ENCODE peak calls at places on chromosomes 1 and 21, in six cellular contexts. One of them, this sample, is unnamed.

GRCh38 chr21:34596561-34597271 is 18.2 kb downstream of the RCAN1 start:
- DNase-seq in HFFc6: no peak
- DNase-seq in activated B cell treated with CpG ODN at 0.5 μM for 24 hours: no peak
- DNase-seq in fibroblast of lung: no peak
- DNase-seq in cardiac muscle cell: no peak
- DNase-seq in endothelial cell: no peak
- DNase-seq in this sample: no peak

GRCh38 chr1:64476251-64476952 is 6.5 kb downstream of the CACHD1 start:
- DNase-seq in HFFc6: peak; percentile 80
- DNase-seq in activated B cell treated with CpG ODN at 0.5 μM for 24 hours: no peak
- DNase-seq in fibroblast of lung: peak; percentile 94
- DNase-seq in cardiac muscle cell: peak; percentile 85
- DNase-seq in endothelial cell: no peak
- DNase-seq in this sample: no peak

GRCh38 chr1:111507411-111508201 is 4.2 kb upstream of the ADORA3 start:
- DNase-seq in HFFc6: peak; percentile 52
- DNase-seq in activated B cell treated with CpG ODN at 0.5 μM for 24 hours: peak; percentile 66
- DNase-seq in fibroblast of lung: peak; percentile 50
- DNase-seq in cardiac muscle cell: peak; percentile 86
- DNase-seq in endothelial cell: peak; percentile 73
- DNase-seq in this sample: peak; percentile 56

GRCh38 chr1:234186037-234186688 is 187.1 kb upstream of the COA6 start:
- DNase-seq in HFFc6: no peak
- DNase-seq in activated B cell treated with CpG ODN at 0.5 μM for 24 hours: no peak
- DNase-seq in fibroblast of lung: peak; percentile 98
- DNase-seq in cardiac muscle cell: peak; percentile 21
- DNase-seq in endothelial cell: no peak
- DNase-seq in this sample: no peak

GRCh38 chr1:111354584-111354983 is 63.9 kb downstream of the CHIA start:
- DNase-seq in HFFc6: no peak
- DNase-seq in activated B cell treated with CpG ODN at 0.5 μM for 24 hours: no peak
- DNase-seq in fibroblast of lung: no peak
- DNase-seq in cardiac muscle cell: no peak
- DNase-seq in endothelial cell: no peak
- DNase-seq in this sample: no peak

GRCh38 chr1:70504176-70504820 is 93.2 kb downstream of the CTH start:
- DNase-seq in HFFc6: peak; percentile 20
- DNase-seq in activated B cell treated with CpG ODN at 0.5 μM for 24 hours: no peak
- DNase-seq in fibroblast of lung: peak; percentile 25
- DNase-seq in cardiac muscle cell: peak; percentile 32
- DNase-seq in endothelial cell: no peak
- DNase-seq in this sample: no peak

GRCh38 chr1:12142891-12143630 is 23.7 kb upstream of the TNFRSF1B start:
- DNase-seq in HFFc6: no peak
- DNase-seq in activated B cell treated with CpG ODN at 0.5 μM for 24 hours: no peak
- DNase-seq in fibroblast of lung: no peak
- DNase-seq in cardiac muscle cell: no peak
- DNase-seq in endothelial cell: no peak
- DNase-seq in this sample: no peak

GRCh38 chr21:44464351-44464750 is 9.0 kb downstream of the LRRC3 start:
- DNase-seq in HFFc6: no peak
- DNase-seq in activated B cell treated with CpG ODN at 0.5 μM for 24 hours: no peak
- DNase-seq in fibroblast of lung: no peak
- DNase-seq in cardiac muscle cell: no peak
- DNase-seq in endothelial cell: no peak
- DNase-seq in this sample: no peak

GRCh38 chr1:49364676-49365075 is 588.0 kb upstream of the BEND5 start:
- DNase-seq in HFFc6: no peak
- DNase-seq in activated B cell treated with CpG ODN at 0.5 μM for 24 hours: no peak
- DNase-seq in fibroblast of lung: peak; percentile 57
- DNase-seq in cardiac muscle cell: no peak
- DNase-seq in endothelial cell: no peak
- DNase-seq in this sample: no peak

GRCh38 chr1:76267631-76268030 is 193.1 kb downstream of the ST6GALNAC3 start:
- DNase-seq in HFFc6: no peak
- DNase-seq in activated B cell treated with CpG ODN at 0.5 μM for 24 hours: no peak
- DNase-seq in fibroblast of lung: no peak
- DNase-seq in cardiac muscle cell: no peak
- DNase-seq in endothelial cell: no peak
- DNase-seq in this sample: no peak

GRCh38 chr1:18536943-18537342 is 56.2 kb downstream of the KLHDC7A start:
- DNase-seq in HFFc6: no peak
- DNase-seq in activated B cell treated with CpG ODN at 0.5 μM for 24 hours: no peak
- DNase-seq in fibroblast of lung: no peak
- DNase-seq in cardiac muscle cell: no peak
- DNase-seq in endothelial cell: no peak
- DNase-seq in this sample: no peak

GRCh38 chr1:215539803-215540575 is 27.1 kb upstream of the KCTD3 start:
- DNase-seq in HFFc6: no peak
- DNase-seq in activated B cell treated with CpG ODN at 0.5 μM for 24 hours: no peak
- DNase-seq in fibroblast of lung: peak; percentile 28
- DNase-seq in cardiac muscle cell: peak; percentile 34
- DNase-seq in endothelial cell: no peak
- DNase-seq in this sample: no peak

GRCh38 chr1:27099154-27099903 is 55.6 kb downstream of the SLC9A1 start:
- DNase-seq in HFFc6: peak; percentile 90
- DNase-seq in activated B cell treated with CpG ODN at 0.5 μM for 24 hours: peak; percentile 73
- DNase-seq in fibroblast of lung: peak; percentile 71
- DNase-seq in cardiac muscle cell: peak; percentile 84
- DNase-seq in endothelial cell: no peak
- DNase-seq in this sample: no peak

GRCh38 chr1:98651116-98651625 is 10.3 kb upstream of the SNX7 start:
- DNase-seq in HFFc6: no peak
- DNase-seq in activated B cell treated with CpG ODN at 0.5 μM for 24 hours: no peak
- DNase-seq in fibroblast of lung: no peak
- DNase-seq in cardiac muscle cell: no peak
- DNase-seq in endothelial cell: no peak
- DNase-seq in this sample: no peak

GRCh38 chr1:4771721-4772120 is 117.3 kb downstream of the AJAP1 start:
- DNase-seq in HFFc6: no peak
- DNase-seq in activated B cell treated with CpG ODN at 0.5 μM for 24 hours: no peak
- DNase-seq in fibroblast of lung: no peak
- DNase-seq in cardiac muscle cell: no peak
- DNase-seq in endothelial cell: no peak
- DNase-seq in this sample: no peak

GRCh38 chr21:45542667-45543370 is 579 bp upstream of the SLC19A1 start:
- DNase-seq in HFFc6: no peak
- DNase-seq in activated B cell treated with CpG ODN at 0.5 μM for 24 hours: peak; percentile 22
- DNase-seq in fibroblast of lung: no peak
- DNase-seq in cardiac muscle cell: no peak
- DNase-seq in endothelial cell: peak; percentile 7
- DNase-seq in this sample: peak; percentile 10

GRCh38 chr1:116375884-116376733 is 3.1 kb downstream of the ATP1A1 start:
- DNase-seq in HFFc6: peak; percentile 72
- DNase-seq in activated B cell treated with CpG ODN at 0.5 μM for 24 hours: no peak
- DNase-seq in fibroblast of lung: peak; percentile 84
- DNase-seq in cardiac muscle cell: peak; percentile 80
- DNase-seq in endothelial cell: no peak
- DNase-seq in this sample: no peak

GRCh38 chr1:232769718-232770117 is 35.5 kb upstream of the MAP10 start:
- DNase-seq in HFFc6: no peak
- DNase-seq in activated B cell treated with CpG ODN at 0.5 μM for 24 hours: no peak
- DNase-seq in fibroblast of lung: no peak
- DNase-seq in cardiac muscle cell: no peak
- DNase-seq in endothelial cell: no peak
- DNase-seq in this sample: no peak

GRCh38 chr1:228852015-228852414 is 116.7 kb downstream of the RHOU start:
- DNase-seq in HFFc6: no peak
- DNase-seq in activated B cell treated with CpG ODN at 0.5 μM for 24 hours: no peak
- DNase-seq in fibroblast of lung: no peak
- DNase-seq in cardiac muscle cell: no peak
- DNase-seq in endothelial cell: no peak
- DNase-seq in this sample: no peak

GRCh38 chr1:16077430-16078245 is 4.2 kb upstream of the FAM131C start:
- DNase-seq in HFFc6: no peak
- DNase-seq in activated B cell treated with CpG ODN at 0.5 μM for 24 hours: no peak
- DNase-seq in fibroblast of lung: peak; percentile 41
- DNase-seq in cardiac muscle cell: no peak
- DNase-seq in endothelial cell: no peak
- DNase-seq in this sample: no peak

GRCh38 chr1:33323663-33324477 is 3.0 kb upstream of the A3GALT2 start:
- DNase-seq in HFFc6: no peak
- DNase-seq in activated B cell treated with CpG ODN at 0.5 μM for 24 hours: no peak
- DNase-seq in fibroblast of lung: no peak
- DNase-seq in cardiac muscle cell: no peak
- DNase-seq in endothelial cell: no peak
- DNase-seq in this sample: no peak

GRCh38 chr1:15475737-15476314 is at the start of gene CELA2B:
- DNase-seq in HFFc6: no peak
- DNase-seq in activated B cell treated with CpG ODN at 0.5 μM for 24 hours: no peak
- DNase-seq in fibroblast of lung: no peak
- DNase-seq in cardiac muscle cell: peak; percentile 27
- DNase-seq in endothelial cell: no peak
- DNase-seq in this sample: no peak

GRCh38 chr1:114236517-114236916 is 82.8 kb upstream of the SYT6 start:
- DNase-seq in HFFc6: no peak
- DNase-seq in activated B cell treated with CpG ODN at 0.5 μM for 24 hours: no peak
- DNase-seq in fibroblast of lung: no peak
- DNase-seq in cardiac muscle cell: no peak
- DNase-seq in endothelial cell: no peak
- DNase-seq in this sample: no peak

GRCh38 chr1:167065481-167065880 is 24.7 kb downstream of the GPA33 start:
- DNase-seq in HFFc6: no peak
- DNase-seq in activated B cell treated with CpG ODN at 0.5 μM for 24 hours: no peak
- DNase-seq in fibroblast of lung: no peak
- DNase-seq in cardiac muscle cell: no peak
- DNase-seq in endothelial cell: no peak
- DNase-seq in this sample: no peak

GRCh38 chr1:110148961-110149360 is 1.3 kb upstream of the SLC6A17 start:
- DNase-seq in HFFc6: peak; percentile 17
- DNase-seq in activated B cell treated with CpG ODN at 0.5 μM for 24 hours: no peak
- DNase-seq in fibroblast of lung: no peak
- DNase-seq in cardiac muscle cell: no peak
- DNase-seq in endothelial cell: no peak
- DNase-seq in this sample: no peak

GRCh38 chr1:242787968-242788367 is 263.5 kb upstream of the PLD5 start:
- DNase-seq in HFFc6: no peak
- DNase-seq in activated B cell treated with CpG ODN at 0.5 μM for 24 hours: no peak
- DNase-seq in fibroblast of lung: peak; percentile 36
- DNase-seq in cardiac muscle cell: no peak
- DNase-seq in endothelial cell: no peak
- DNase-seq in this sample: no peak

GRCh38 chr1:193338194-193338593 is 151.8 kb upstream of the B3GALT2 start:
- DNase-seq in HFFc6: peak; percentile 16
- DNase-seq in activated B cell treated with CpG ODN at 0.5 μM for 24 hours: no peak
- DNase-seq in fibroblast of lung: peak; percentile 61
- DNase-seq in cardiac muscle cell: peak; percentile 31
- DNase-seq in endothelial cell: no peak
- DNase-seq in this sample: no peak
- TF ChIP-seq CTCF in HFFc6: peak; percentile 67
- TF ChIP-seq CTCF in activated B cell treated with CpG ODN at 0.5 μM for 24 hours: no peak
- TF ChIP-seq CTCF in fibroblast of lung: no peak
- TF ChIP-seq CTCF in cardiac muscle cell: peak; percentile 17
- TF ChIP-seq CTCF in endothelial cell: no peak
- TF ChIP-seq CTCF in this sample: no peak

GRCh38 chr1:38613996-38614395 is 245.6 kb downstream of the RRAGC start:
- DNase-seq in HFFc6: no peak
- DNase-seq in activated B cell treated with CpG ODN at 0.5 μM for 24 hours: no peak
- DNase-seq in fibroblast of lung: no peak
- DNase-seq in cardiac muscle cell: peak; percentile 3
- DNase-seq in endothelial cell: no peak
- DNase-seq in this sample: no peak

GRCh38 chr1:38615680-38616079 is 243.9 kb downstream of the RRAGC start:
- DNase-seq in HFFc6: no peak
- DNase-seq in activated B cell treated with CpG ODN at 0.5 μM for 24 hours: no peak
- DNase-seq in fibroblast of lung: no peak
- DNase-seq in cardiac muscle cell: no peak
- DNase-seq in endothelial cell: no peak
- DNase-seq in this sample: no peak

GRCh38 chr1:38612956-38613355 is 246.6 kb downstream of the RRAGC start:
- DNase-seq in HFFc6: no peak
- DNase-seq in activated B cell treated with CpG ODN at 0.5 μM for 24 hours: no peak
- DNase-seq in fibroblast of lung: no peak
- DNase-seq in cardiac muscle cell: no peak
- DNase-seq in endothelial cell: no peak
- DNase-seq in this sample: no peak

GRCh38 chr1:38616846-38617245 is 242.7 kb downstream of the RRAGC start:
- DNase-seq in HFFc6: no peak
- DNase-seq in activated B cell treated with CpG ODN at 0.5 μM for 24 hours: no peak
- DNase-seq in fibroblast of lung: no peak
- DNase-seq in cardiac muscle cell: no peak
- DNase-seq in endothelial cell: no peak
- DNase-seq in this sample: no peak

DNA sequence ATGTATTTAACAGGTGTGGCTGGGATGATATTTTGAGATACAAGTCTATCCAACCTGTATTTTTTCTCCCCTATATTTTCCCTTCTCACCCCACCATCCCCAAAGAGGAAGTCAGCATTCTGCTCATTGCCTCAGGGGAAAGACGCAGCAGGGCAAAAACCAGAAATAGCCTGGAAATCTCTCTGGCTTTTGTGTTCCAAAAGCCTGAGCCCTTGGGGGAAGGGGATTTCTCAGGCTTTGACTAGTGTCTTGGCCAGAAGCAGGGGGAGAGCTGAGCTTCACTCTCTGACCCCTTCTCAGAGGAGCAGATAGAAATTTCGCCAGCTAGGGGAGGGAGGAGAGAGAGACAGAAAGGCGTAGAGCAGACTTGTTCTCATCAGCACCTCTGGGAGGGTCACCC is 244.7 kb downstream of the RRAGC start:
- DNase-seq in HFFc6: no peak
- DNase-seq in activated B cell treated with CpG ODN at 0.5 μM for 24 hours: no peak
- DNase-seq in fibroblast of lung: no peak
- DNase-seq in cardiac muscle cell: no peak
- DNase-seq in endothelial cell: no peak
- DNase-seq in this sample: no peak
- TF ChIP-seq CTCF in HFFc6: no peak
- TF ChIP-seq CTCF in activated B cell treated with CpG ODN at 0.5 μM for 24 hours: no peak
- TF ChIP-seq CTCF in fibroblast of lung: no peak
- TF ChIP-seq CTCF in cardiac muscle cell: no peak
- TF ChIP-seq CTCF in endothelial cell: no peak
- TF ChIP-seq CTCF in this sample: no peak

DNA sequence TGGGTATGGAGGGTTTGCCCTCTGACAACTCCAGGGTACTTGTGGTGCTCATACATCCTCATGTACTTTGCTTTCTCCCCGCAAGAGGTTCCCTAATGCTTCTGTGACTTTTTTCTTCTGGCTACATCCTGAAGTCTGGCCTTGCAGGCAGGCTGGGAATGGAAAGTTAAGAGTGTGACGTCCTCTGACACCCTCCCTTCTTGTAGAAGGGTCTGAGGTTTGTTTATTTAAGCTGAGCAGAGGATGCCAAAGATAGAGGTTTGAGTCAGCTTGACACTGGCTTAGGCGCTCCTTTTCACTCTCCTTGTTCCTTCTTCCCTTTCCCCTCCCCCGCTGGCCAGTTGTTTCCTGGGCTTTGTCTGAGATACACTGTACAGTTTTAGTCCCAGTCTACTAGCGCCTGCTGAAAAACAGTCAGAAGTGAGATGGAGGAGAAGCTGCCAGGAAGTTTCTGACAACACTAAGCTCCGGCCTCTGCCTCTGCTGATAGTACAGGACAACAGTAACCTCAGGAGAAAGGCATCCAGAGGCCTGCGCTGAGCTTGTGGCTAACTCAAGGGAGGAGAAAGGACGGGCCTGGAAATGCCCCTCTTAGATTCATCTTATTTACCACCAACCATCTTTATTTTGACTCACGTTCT is at the start of gene MACF1:
- DNase-seq in HFFc6: peak; percentile 94
- DNase-seq in activated B cell treated with CpG ODN at 0.5 μM for 24 hours: no peak
- DNase-seq in fibroblast of lung: peak; percentile 99
- DNase-seq in cardiac muscle cell: peak; percentile 98
- DNase-seq in endothelial cell: peak; percentile 64
- DNase-seq in this sample: no peak
- TF ChIP-seq CTCF in HFFc6: peak; percentile 71
- TF ChIP-seq CTCF in activated B cell treated with CpG ODN at 0.5 μM for 24 hours: no peak
- TF ChIP-seq CTCF in fibroblast of lung: peak; percentile 71
- TF ChIP-seq CTCF in cardiac muscle cell: peak; percentile 69
- TF ChIP-seq CTCF in endothelial cell: peak; percentile 20
- TF ChIP-seq CTCF in this sample: no peak

GRCh38 chr1:200556005-200556404 is 64.5 kb downstream of the KIF14 start:
- DNase-seq in HFFc6: no peak
- DNase-seq in activated B cell treated with CpG ODN at 0.5 μM for 24 hours: no peak
- DNase-seq in fibroblast of lung: no peak
- DNase-seq in cardiac muscle cell: no peak
- DNase-seq in endothelial cell: peak; percentile 9
- DNase-seq in this sample: no peak
- TF ChIP-seq CTCF in HFFc6: no peak
- TF ChIP-seq CTCF in activated B cell treated with CpG ODN at 0.5 μM for 24 hours: no peak
- TF ChIP-seq CTCF in fibroblast of lung: peak; percentile 24
- TF ChIP-seq CTCF in cardiac muscle cell: peak; percentile 13
- TF ChIP-seq CTCF in endothelial cell: no peak
- TF ChIP-seq CTCF in this sample: peak; percentile 36